ENCODE peak calls at places on chromosomes 5 and 9, in four cellular contexts. Z, H, J and C are unnamed samples.

GRCh38 chr9:128861501-128861900 is 20.2 kb downstream of the KYAT1 start:
- DNase-seq in Z (no peak), J (no peak), H (no peak), C (no peak)

GRCh38 chr9:118170032-118170955 is 466.1 kb downstream of the TLR4 start:
- DNase-seq in J (peak), Z (peak), H (peak), C (peak)

GRCh38 chr9:91089405-91090131 is 272.1 kb downstream of the AUH start:
- DNase-seq in H (no peak), J (no peak), Z (no peak), C (peak)

GRCh38 chr5:107388111-107388861 is 282.5 kb downstream of the EFNA5 start:
- DNase-seq in Z (peak), J (no peak), H (no peak), C (no peak)

GRCh38 chr5:83844320-83845068 is 123.8 kb upstream of the HAPLN1 start:
- DNase-seq in H (no peak), J (no peak), Z (peak), C (no peak)

GRCh38 chr5:125337222-125337768 is 590.9 kb upstream of the ZNF608 start:
- DNase-seq in H (no peak), Z (no peak), J (no peak), C (no peak)

GRCh38 chr5:166018716-166019115 is 2272.7 kb upstream of the WWC1 start:
- DNase-seq in H (no peak), J (no peak), Z (no peak), C (no peak)

GRCh38 chr9:127067603-127068220 is 54.7 kb downstream of the ANGPTL2 start:
- DNase-seq in H (no peak), J (peak), Z (peak), C (no peak)

GRCh38 chr9:15849871-15850270 is 297.0 kb downstream of the CCDC171 start:
- DNase-seq in H (no peak), J (no peak), Z (no peak), C (no peak)

GRCh38 chr9:133945977-133946753 is 46.0 kb downstream of the VAV2 start:
- DNase-seq in J (no peak), Z (no peak), H (no peak), C (no peak)

GRCh38 chr5:32504923-32505596 is 60.5 kb upstream of the ZFR start:
- DNase-seq in H (peak), Z (no peak), J (no peak), C (no peak)

GRCh38 chr9:99019523-99020331 is 76.0 kb downstream of the COL15A1 start:
- DNase-seq in H (no peak), Z (peak), J (no peak), C (peak)

GRCh38 chr9:137439158-137439714 is 1.9 kb downstream of the ENTPD8 start:
- DNase-seq in J (no peak), H (no peak), Z (no peak), C (no peak)

GRCh38 chr9:138070815-138071214 is 193.2 kb downstream of the CACNA1B start:
- DNase-seq in H (no peak), J (no peak), Z (no peak), C (no peak)

GRCh38 chr5:179484761-179485160 is 65.6 kb upstream of the RUFY1 start:
- DNase-seq in H (no peak), Z (no peak), J (no peak), C (no peak)

GRCh38 chr9:91898451-91899433 is 51.3 kb downstream of the ROR2 start:
- DNase-seq in H (no peak), J (no peak), Z (no peak), C (no peak)

GRCh38 chr9:17269799-17270198 is 135.0 kb downstream of the CNTLN start:
- DNase-seq in Z (no peak), J (no peak), H (no peak), C (no peak)

GRCh38 chr9:72396247-72397091 is 31.5 kb upstream of the ZFAND5 start:
- DNase-seq in Z (peak), J (peak), H (no peak), C (no peak)

GRCh38 chr5:88830567-88830966 is 52.4 kb downstream of the MEF2C start:
- DNase-seq in J (no peak), Z (no peak), H (no peak), C (no peak)

GRCh38 chr9:135718616-135719015 is 16.6 kb downstream of the KCNT1 start:
- DNase-seq in J (no peak), Z (peak), H (no peak), C (peak)

GRCh38 chr5:139952464-139953070 is 90.5 kb downstream of the NRG2 start:
- DNase-seq in Z (no peak), J (no peak), H (no peak), C (no peak)

GRCh38 chr5:113212244-113212920 is 222.4 kb downstream of the TSSK1B start:
- DNase-seq in Z (no peak), J (no peak), H (no peak), C (no peak)

GRCh38 chr5:157455057-157455456 is 5.0 kb upstream of the NIPAL4 start:
- DNase-seq in J (no peak), Z (no peak), H (no peak), C (no peak)

GRCh38 chr5:107153304-107153703 is 517.4 kb downstream of the EFNA5 start:
- DNase-seq in H (no peak), Z (no peak), J (no peak), C (no peak)

GRCh38 chr5:128303593-128303992 is 220.0 kb downstream of the SLC12A2 start:
- DNase-seq in J (no peak), Z (no peak), H (no peak), C (no peak)

GRCh38 chr9:18357321-18357720 is 116.6 kb upstream of the ADAMTSL1 start:
- DNase-seq in H (no peak), Z (no peak), J (no peak), C (no peak)

GRCh38 chr5:118243613-118244012 is 744.7 kb downstream of the DTWD2 start:
- DNase-seq in Z (no peak), H (no peak), J (no peak), C (no peak)

GRCh38 chr5:141199359-141200235 is at the start of gene PCDHB11:
- DNase-seq in J (no peak), H (peak), Z (peak), C (peak)

GRCh38 chr5:66066826-66067225 is 77.3 kb upstream of the SREK1 start:
- DNase-seq in J (no peak), Z (no peak), H (no peak), C (no peak)